ENCODE peak calls at places on chromosomes 5 and 9, in six cellular contexts. Z, T, E, Y, M and U are unnamed samples.

GRCh38 chr5:6674421-6674820 is 38.8 kb upstream of the TENT4A start:
- DNase-seq in Z (no peak), T (no peak), E (no peak), Y (no peak), M (no peak), U (no peak)

GRCh38 chr5:41256400-41256799 is 43.1 kb upstream of the C6 start:
- DNase-seq in Z (no peak), T (no peak), E (no peak), Y (no peak), M (no peak), U (no peak)

GRCh38 chr5:142925795-142926194 is 155.6 kb downstream of the ARHGAP26 start:
- DNase-seq in Z (no peak), T (peak), E (peak), Y (no peak), M (no peak), U (no peak)

GRCh38 chr5:171152382-171152781 is 156.7 kb upstream of the TLX3 start:
- DNase-seq in Z (no peak), T (no peak), E (no peak), Y (no peak), M (no peak), U (no peak)

GRCh38 chr9:109793196-109793595 is 13.2 kb downstream of the PALM2AKAP2 start:
- DNase-seq in Z (no peak), T (no peak), E (no peak), Y (no peak), M (no peak), U (no peak)

GRCh38 chr5:7367780-7368179 is 28.2 kb upstream of the ADCY2 start:
- DNase-seq in Z (no peak), T (no peak), E (no peak), Y (no peak), M (no peak), U (no peak)

GRCh38 chr5:127854520-127854919 is 151.3 kb downstream of the CCDC192 start:
- DNase-seq in Z (no peak), T (no peak), E (no peak), Y (no peak), M (no peak), U (no peak)

GRCh38 chr9:77440057-77440456 is 208.1 kb downstream of the GNA14 start:
- DNase-seq in Z (no peak), T (no peak), E (no peak), Y (no peak), M (no peak), U (no peak)

GRCh38 chr5:125310749-125311148 is 564.3 kb upstream of the ZNF608 start:
- DNase-seq in Z (no peak), T (no peak), E (no peak), Y (no peak), M (no peak), U (no peak)

GRCh38 chr9:128150594-128151342 is 1.5 kb downstream of the LCN2 start:
- DNase-seq in Z (peak), T (no peak), E (no peak), Y (no peak), M (peak), U (peak)

GRCh38 chr9:108160705-108161233 is 671.2 kb upstream of the KLF4 start:
- DNase-seq in Z (no peak), T (no peak), E (no peak), Y (no peak), M (no peak), U (no peak)

GRCh38 chr9:104961238-104961637 is 33.3 kb upstream of the ABCA1 start:
- DNase-seq in Z (no peak), T (no peak), E (no peak), Y (no peak), M (no peak), U (no peak)

GRCh38 chr9:91954841-91955471 is 4.9 kb upstream of the ROR2 start:
- DNase-seq in Z (no peak), T (peak), E (no peak), Y (peak), M (peak), U (no peak)

GRCh38 chr9:136373300-136374182 is at the start of gene CARD9:
- DNase-seq in Z (no peak), T (no peak), E (no peak), Y (peak), M (no peak), U (peak)

GRCh38 chr9:124038790-124039633 is 27.4 kb downstream of the LHX2 start:
- DNase-seq in Z (no peak), T (no peak), E (no peak), Y (peak), M (no peak), U (peak)

GRCh38 chr9:124035001-124035650 is 23.6 kb downstream of the LHX2 start:
- DNase-seq in Z (no peak), T (no peak), E (no peak), Y (peak), M (no peak), U (peak)

GRCh38 chr9:124037790-124038189 is 26.2 kb downstream of the LHX2 start:
- DNase-seq in Z (no peak), T (no peak), E (no peak), Y (peak), M (no peak), U (peak)

GRCh38 chr9:124038239-124038638 is 26.7 kb downstream of the LHX2 start:
- DNase-seq in Z (no peak), T (no peak), E (no peak), Y (peak), M (no peak), U (peak)

GRCh38 chr9:124036578-124036977 is 25.0 kb downstream of the LHX2 start:
- DNase-seq in Z (no peak), T (no peak), E (no peak), Y (peak), M (no peak), U (no peak)
- H3K27ac ChIP-seq in Z (no peak), T (no peak), E (no peak), Y (no peak), M (no peak), U (no peak)

DNA sequence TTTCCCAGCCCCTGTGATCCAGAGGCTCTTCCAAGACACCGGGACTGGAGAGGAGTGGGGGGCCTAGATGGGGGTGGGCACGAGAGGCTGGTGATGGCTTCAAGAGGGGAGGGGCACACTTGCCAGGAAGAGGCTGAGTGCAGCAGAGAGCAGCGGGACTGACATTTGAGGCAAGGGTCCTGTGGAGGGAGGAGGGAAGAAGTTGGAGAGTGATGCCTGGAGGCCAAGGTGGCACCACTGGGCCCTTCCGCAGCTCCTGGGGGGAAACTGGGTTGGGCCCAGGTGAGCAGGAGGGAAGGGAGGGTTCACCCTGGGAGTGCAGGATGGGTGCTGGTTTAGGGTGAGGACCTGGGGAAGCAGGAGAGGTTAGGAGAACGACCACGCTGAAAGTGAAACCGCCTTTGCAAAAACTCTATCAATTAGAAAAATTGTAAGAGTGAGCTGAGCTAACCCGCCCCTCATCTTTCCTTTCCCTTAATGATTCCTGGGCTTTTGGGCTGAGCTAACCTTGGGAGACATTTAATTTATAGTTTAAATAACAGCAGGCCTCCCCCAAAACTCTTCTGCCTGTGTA is 26.2 kb downstream of the ABO start:
- DNase-seq in Z (no peak), T (no peak), E (no peak), Y (no peak), M (no peak), U (no peak)
- TF ChIP-seq POLR2A in Z (no peak), T (no peak), E (no peak), Y (no peak), M (no peak), U (no peak)

GRCh38 chr5:118577621-118578020 is 410.7 kb downstream of the DTWD2 start:
- DNase-seq in Z (no peak), T (no peak), E (no peak), Y (no peak), M (no peak), U (no peak)
- H3K27ac ChIP-seq in Z (no peak), T (peak), E (no peak), Y (no peak), M (no peak), U (no peak)

GRCh38 chr5:113027015-113027414 is 50.4 kb downstream of the DCP2 start:
- DNase-seq in Z (no peak), T (no peak), E (no peak), Y (no peak), M (no peak), U (no peak)
- TF ChIP-seq POLR2A in Z (no peak), T (no peak), E (no peak), Y (no peak), M (no peak), U (no peak)

GRCh38 chr9:34993502-34994428 is 4.2 kb downstream of the DNAJB5 start:
- DNase-seq in Z (no peak), T (peak), E (peak), Y (peak), M (peak), U (peak)

GRCh38 chr9:34990908-34991832 is 1.6 kb downstream of the DNAJB5 start:
- DNase-seq in Z (no peak), T (no peak), E (peak), Y (no peak), M (no peak), U (peak)

GRCh38 chr9:34994429-34995287 is 5.1 kb downstream of the DNAJB5 start:
- DNase-seq in Z (no peak), T (no peak), E (peak), Y (no peak), M (peak), U (no peak)

GRCh38 chr9:34991833-34992375 is 2.4 kb downstream of the DNAJB5 start:
- DNase-seq in Z (no peak), T (no peak), E (peak), Y (peak), M (no peak), U (no peak)

DNA sequence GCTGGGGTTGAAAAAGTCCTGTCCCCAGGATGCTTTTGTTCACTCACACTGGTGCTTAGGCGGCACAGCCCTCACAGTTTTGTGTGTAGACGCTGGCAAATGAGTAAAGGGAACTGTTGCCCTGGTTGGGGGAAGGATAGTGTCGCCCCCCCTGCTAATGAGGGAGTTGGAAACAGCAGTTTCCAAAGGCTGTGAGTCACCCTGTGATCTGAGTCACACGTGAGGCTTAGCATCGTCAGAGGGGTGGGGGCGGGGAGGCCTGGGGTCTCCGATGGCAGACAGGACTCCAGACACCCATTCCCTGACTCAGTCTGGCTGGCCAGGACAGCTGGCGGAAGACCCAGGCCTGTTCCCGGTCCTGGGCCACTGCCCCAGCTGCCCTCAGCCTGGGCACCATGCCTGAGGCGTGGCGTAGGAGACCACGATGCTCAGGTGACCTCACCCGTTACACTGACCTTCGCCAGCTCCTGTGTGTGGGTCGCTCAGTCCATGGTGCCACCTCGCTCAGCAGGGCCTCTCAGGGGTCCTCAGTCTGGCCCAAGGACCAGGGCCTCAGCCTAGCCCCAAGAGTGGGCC is 2.9 kb downstream of the DNAJB5 start:
- DNase-seq in Z (no peak), T (no peak), E (peak), Y (peak), M (no peak), U (peak)
- H3K27ac ChIP-seq in Z (peak), T (peak), E (peak), Y (no peak), M (peak), U (no peak)

GRCh38 chr9:35618854-35619799 is 914 bp upstream of the CD72 start:
- DNase-seq in Z (no peak), T (no peak), E (no peak), Y (no peak), M (peak), U (peak)

GRCh38 chr9:35617548-35617947 is 665 bp downstream of the CD72 start:
- DNase-seq in Z (no peak), T (no peak), E (no peak), Y (no peak), M (no peak), U (no peak)

GRCh38 chr9:35618325-35618727 is at the start of gene CD72:
- DNase-seq in Z (no peak), T (no peak), E (no peak), Y (no peak), M (no peak), U (peak)

GRCh38 chr9:35615981-35616680 is 2.1 kb downstream of the CD72 start:
- DNase-seq in Z (no peak), T (no peak), E (no peak), Y (no peak), M (no peak), U (no peak)

GRCh38 chr9:35616681-35617459 is 1.3 kb downstream of the CD72 start:
- DNase-seq in Z (peak), T (peak), E (peak), Y (peak), M (peak), U (peak)
- TF ChIP-seq POLR2A in Z (no peak), T (no peak), E (no peak), Y (no peak), M (no peak), U (no peak)

GRCh38 chr9:35338561-35339274 is 151.2 kb upstream of the RUSC2 start:
- DNase-seq in Z (no peak), T (no peak), E (no peak), Y (no peak), M (peak), U (no peak)

GRCh38 chr9:35341585-35341984 is 148.3 kb upstream of the RUSC2 start:
- DNase-seq in Z (no peak), T (peak), E (peak), Y (peak), M (peak), U (no peak)

GRCh38 chr9:35341021-35341420 is 148.9 kb upstream of the RUSC2 start:
- DNase-seq in Z (no peak), T (no peak), E (no peak), Y (no peak), M (no peak), U (no peak)

GRCh38 chr9:35340046-35340445 is 149.9 kb upstream of the RUSC2 start:
- DNase-seq in Z (no peak), T (no peak), E (no peak), Y (no peak), M (no peak), U (no peak)

DNA sequence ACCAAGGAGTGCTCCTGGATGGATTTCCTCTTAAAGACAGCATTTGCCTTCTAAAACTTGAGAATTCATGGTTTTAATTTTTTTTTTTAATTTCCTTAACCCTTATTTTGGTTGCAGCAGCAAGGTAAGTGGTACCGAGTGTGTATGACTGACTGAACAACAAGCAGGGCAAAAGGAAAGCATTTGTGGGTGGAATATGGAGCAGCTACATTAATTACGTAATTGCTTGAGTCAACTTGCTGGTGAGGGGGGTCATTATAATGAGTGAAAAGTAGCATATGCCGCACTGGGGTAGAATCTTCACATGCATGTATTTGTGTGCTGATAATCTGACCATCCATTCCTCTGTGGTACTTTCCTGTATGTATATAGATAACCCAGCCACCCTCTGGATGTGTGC is 147.7 kb upstream of the RUSC2 start:
- DNase-seq in Z (no peak), T (no peak), E (no peak), Y (no peak), M (no peak), U (no peak)
- H3K27ac ChIP-seq in Z (no peak), T (no peak), E (peak), Y (no peak), M (no peak), U (no peak)

GRCh38 chr5:75242067-75242466 is 5.4 kb upstream of the ANKRD31 start:
- DNase-seq in Z (no peak), T (no peak), E (no peak), Y (no peak), M (no peak), U (no peak)

GRCh38 chr5:75234251-75234650 is 2.4 kb downstream of the ANKRD31 start:
- DNase-seq in Z (no peak), T (no peak), E (no peak), Y (no peak), M (no peak), U (no peak)

GRCh38 chr5:75239681-75240080 is 3.0 kb upstream of the ANKRD31 start:
- DNase-seq in Z (no peak), T (no peak), E (no peak), Y (no peak), M (no peak), U (no peak)

GRCh38 chr5:75235711-75236110 is 967 bp downstream of the ANKRD31 start:
- DNase-seq in Z (no peak), T (no peak), E (no peak), Y (no peak), M (no peak), U (no peak)

DNA sequence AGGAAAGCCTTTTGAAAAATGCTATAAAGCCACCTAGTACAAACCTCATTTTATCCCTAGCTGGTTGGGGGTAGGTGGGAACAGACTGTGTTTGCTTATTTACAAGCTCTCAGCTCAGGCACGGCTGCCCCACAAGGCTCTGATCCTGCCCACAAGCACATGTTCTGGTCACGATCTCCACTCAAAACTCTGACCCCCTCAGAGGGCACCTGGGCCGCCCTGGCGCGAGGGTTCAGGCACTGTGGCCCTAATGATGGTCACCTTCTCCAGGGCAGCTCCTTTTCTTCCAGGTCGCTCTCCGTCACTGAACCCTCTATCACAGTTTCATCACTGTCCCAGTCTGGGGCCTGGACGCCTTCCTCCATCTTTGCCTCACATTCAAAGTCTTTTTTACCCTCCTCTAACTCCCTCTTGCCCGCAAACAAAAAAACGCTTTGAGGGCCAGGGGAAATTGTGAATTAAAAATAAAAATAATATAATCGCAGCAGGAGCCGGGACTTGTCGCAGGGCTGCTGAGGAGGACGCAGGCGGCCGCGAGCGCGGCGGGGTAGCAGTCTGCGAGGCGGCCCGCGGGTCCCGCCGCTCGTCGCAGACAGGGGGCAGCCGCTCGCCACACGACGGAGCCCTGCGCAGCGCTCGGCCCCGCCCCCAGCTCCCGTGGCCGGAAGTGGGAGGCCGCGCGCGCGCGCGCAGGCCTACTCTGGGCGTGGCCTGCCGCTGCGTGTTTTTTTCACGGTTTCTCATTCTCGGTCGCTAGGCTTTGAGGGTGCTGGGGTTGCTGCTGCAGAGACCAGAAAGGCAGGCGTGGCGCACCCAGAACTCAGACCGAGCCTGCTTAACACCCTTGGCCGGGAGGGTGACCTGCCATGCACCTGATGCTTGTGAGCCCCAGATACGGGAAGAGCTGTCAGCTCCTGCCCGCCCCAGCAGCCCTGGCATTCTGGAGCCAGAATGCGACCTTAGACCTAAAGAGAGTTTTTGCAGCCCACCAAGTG is at the start of gene ANKRD31:
- DNase-seq in Z (peak), T (peak), E (peak), Y (peak), M (peak), U (peak)
- TF ChIP-seq POLR2A in Z (peak), T (peak), E (no peak), Y (peak), M (no peak), U (no peak)

DNA sequence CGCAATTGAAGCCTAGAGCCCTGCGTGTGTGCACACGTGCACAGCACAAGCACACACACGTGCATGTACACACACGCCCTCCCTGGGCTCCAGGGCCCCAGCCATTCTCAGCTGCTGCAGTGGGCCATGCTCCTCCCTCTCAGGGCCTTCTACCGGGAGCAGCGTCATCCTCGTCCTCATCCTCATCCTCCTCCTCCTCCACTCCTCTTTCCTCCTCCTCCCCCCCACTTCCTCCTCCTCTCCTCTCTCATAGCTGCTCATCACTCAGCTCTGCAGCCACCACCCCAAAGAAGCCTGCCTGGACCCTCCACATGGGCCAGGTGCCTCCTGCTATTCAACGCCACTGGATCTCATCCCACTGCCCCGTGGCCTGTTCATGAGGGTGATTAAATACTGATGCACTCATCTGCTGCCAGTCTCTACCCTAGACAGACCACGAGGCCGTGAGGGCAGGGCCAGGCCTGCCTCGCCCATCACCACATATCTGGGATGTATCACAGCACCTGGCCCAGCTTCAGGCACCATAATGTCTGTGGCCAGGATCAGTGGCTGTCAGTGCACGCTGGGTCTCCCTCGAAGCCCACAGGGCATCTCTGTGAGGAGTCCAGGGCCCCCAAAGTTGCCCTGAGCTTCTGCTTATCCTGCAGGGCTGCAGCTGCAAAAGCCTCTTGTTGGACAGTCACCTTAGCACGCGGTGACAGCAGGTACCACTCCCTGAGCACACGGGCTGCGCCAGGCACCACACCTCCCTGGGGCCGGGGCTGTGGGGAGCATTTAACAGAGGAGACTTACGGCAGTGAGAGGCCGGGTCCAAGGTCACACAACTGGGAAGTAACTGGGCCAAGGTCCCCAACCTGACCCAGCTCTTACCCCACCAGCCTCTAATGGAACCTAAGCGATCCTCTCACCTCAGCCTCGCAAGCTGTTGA is 9.7 kb downstream of the FAM78A start:
- DNase-seq in Z (no peak), T (no peak), E (peak), Y (no peak), M (no peak), U (peak)
- H3K27ac ChIP-seq in Z (peak), T (peak), E (peak), Y (no peak), M (no peak), U (peak)

GRCh38 chr5:160470437-160471341 is 49.0 kb downstream of the PTTG1 start:
- DNase-seq in Z (no peak), T (peak), E (no peak), Y (no peak), M (peak), U (no peak)
- TF ChIP-seq POLR2A in Z (no peak), T (no peak), E (no peak), Y (no peak), M (no peak), U (no peak)